ENCODE peak calls at places on chromosomes 13 and 19, in six cellular contexts. One of them, this sample, is unnamed.

GRCh38 chr13:42071667-42072419 is 23.4 kb downstream of the DGKH start:
- DNase-seq in posterior cingulate gyrus: no peak
- DNase-seq in AG04450: no peak
- DNase-seq in stimulated activated CD4-positive, alpha-beta T cell treated with anti-CD3 and anti-CD28 coated beads, TNF-alpha, amount 100 ng/mL, for 4 hours: no peak
- DNase-seq in GM04503: no peak
- DNase-seq in activated CD4-positive, alpha-beta T cell treated with anti-CD3 and anti-CD28 coated beads, Interleukin-2, amount 10 ng/mL, durations not matched to agents 7 days and 5 days: no peak
- DNase-seq in this sample: no peak

GRCh38 chr13:50981686-50982085 is 72.1 kb downstream of the RNASEH2B start:
- DNase-seq in AG04450: no peak
- DNase-seq in activated CD4-positive, alpha-beta T cell treated with anti-CD3 and anti-CD28 coated beads, Interleukin-2, amount 10 ng/mL, durations not matched to agents 7 days and 5 days: no peak
- DNase-seq in stimulated activated CD4-positive, alpha-beta T cell treated with anti-CD3 and anti-CD28 coated beads, TNF-alpha, amount 100 ng/mL, for 4 hours: no peak
- DNase-seq in GM04503: no peak
- DNase-seq in posterior cingulate gyrus: no peak
- DNase-seq in this sample: no peak

GRCh38 chr13:29434217-29434940 is 161.1 kb downstream of the SLC7A1 start:
- DNase-seq in GM04503: no peak
- DNase-seq in activated CD4-positive, alpha-beta T cell treated with anti-CD3 and anti-CD28 coated beads, Interleukin-2, amount 10 ng/mL, durations not matched to agents 7 days and 5 days: no peak
- DNase-seq in stimulated activated CD4-positive, alpha-beta T cell treated with anti-CD3 and anti-CD28 coated beads, TNF-alpha, amount 100 ng/mL, for 4 hours: no peak
- DNase-seq in AG04450: no peak
- DNase-seq in posterior cingulate gyrus: no peak
- DNase-seq in this sample: no peak

GRCh38 chr19:13117176-13117771 is 734 bp upstream of the TRMT1 start:
- DNase-seq in AG04450: no peak
- DNase-seq in posterior cingulate gyrus: no peak
- DNase-seq in activated CD4-positive, alpha-beta T cell treated with anti-CD3 and anti-CD28 coated beads, Interleukin-2, amount 10 ng/mL, durations not matched to agents 7 days and 5 days: no peak
- DNase-seq in GM04503: no peak
- DNase-seq in stimulated activated CD4-positive, alpha-beta T cell treated with anti-CD3 and anti-CD28 coated beads, TNF-alpha, amount 100 ng/mL, for 4 hours: no peak
- DNase-seq in this sample: no peak

GRCh38 chr19:51297406-51297805 is 14.0 kb upstream of the IGLON5 start:
- DNase-seq in posterior cingulate gyrus: no peak
- DNase-seq in AG04450: no peak
- DNase-seq in GM04503: no peak
- DNase-seq in stimulated activated CD4-positive, alpha-beta T cell treated with anti-CD3 and anti-CD28 coated beads, TNF-alpha, amount 100 ng/mL, for 4 hours: no peak
- DNase-seq in activated CD4-positive, alpha-beta T cell treated with anti-CD3 and anti-CD28 coated beads, Interleukin-2, amount 10 ng/mL, durations not matched to agents 7 days and 5 days: no peak
- DNase-seq in this sample: no peak

GRCh38 chr19:1811942-1812425 is at the start of gene ATP8B3:
- DNase-seq in posterior cingulate gyrus: no peak
- DNase-seq in activated CD4-positive, alpha-beta T cell treated with anti-CD3 and anti-CD28 coated beads, Interleukin-2, amount 10 ng/mL, durations not matched to agents 7 days and 5 days: no peak
- DNase-seq in AG04450: no peak
- DNase-seq in GM04503: no peak
- DNase-seq in stimulated activated CD4-positive, alpha-beta T cell treated with anti-CD3 and anti-CD28 coated beads, TNF-alpha, amount 100 ng/mL, for 4 hours: peak
- DNase-seq in this sample: no peak

GRCh38 chr19:17075860-17076538 is 422 bp downstream of the MYO9B start:
- DNase-seq in GM04503: no peak
- DNase-seq in activated CD4-positive, alpha-beta T cell treated with anti-CD3 and anti-CD28 coated beads, Interleukin-2, amount 10 ng/mL, durations not matched to agents 7 days and 5 days: peak
- DNase-seq in AG04450: no peak
- DNase-seq in posterior cingulate gyrus: peak
- DNase-seq in stimulated activated CD4-positive, alpha-beta T cell treated with anti-CD3 and anti-CD28 coated beads, TNF-alpha, amount 100 ng/mL, for 4 hours: peak
- DNase-seq in this sample: no peak

GRCh38 chr13:99484405-99484981 is 16.8 kb upstream of the TM9SF2 start:
- DNase-seq in activated CD4-positive, alpha-beta T cell treated with anti-CD3 and anti-CD28 coated beads, Interleukin-2, amount 10 ng/mL, durations not matched to agents 7 days and 5 days: peak
- DNase-seq in AG04450: peak
- DNase-seq in GM04503: peak
- DNase-seq in posterior cingulate gyrus: no peak
- DNase-seq in stimulated activated CD4-positive, alpha-beta T cell treated with anti-CD3 and anti-CD28 coated beads, TNF-alpha, amount 100 ng/mL, for 4 hours: no peak
- DNase-seq in this sample: no peak

GRCh38 chr13:114286808-114287207 is 5.4 kb downstream of the UPF3A start:
- DNase-seq in AG04450: no peak
- DNase-seq in stimulated activated CD4-positive, alpha-beta T cell treated with anti-CD3 and anti-CD28 coated beads, TNF-alpha, amount 100 ng/mL, for 4 hours: no peak
- DNase-seq in GM04503: no peak
- DNase-seq in posterior cingulate gyrus: no peak
- DNase-seq in activated CD4-positive, alpha-beta T cell treated with anti-CD3 and anti-CD28 coated beads, Interleukin-2, amount 10 ng/mL, durations not matched to agents 7 days and 5 days: no peak
- DNase-seq in this sample: no peak

GRCh38 chr19:45123440-45123850 is 30.5 kb downstream of the PPP1R37 start:
- DNase-seq in GM04503: no peak
- DNase-seq in posterior cingulate gyrus: no peak
- DNase-seq in activated CD4-positive, alpha-beta T cell treated with anti-CD3 and anti-CD28 coated beads, Interleukin-2, amount 10 ng/mL, durations not matched to agents 7 days and 5 days: no peak
- DNase-seq in stimulated activated CD4-positive, alpha-beta T cell treated with anti-CD3 and anti-CD28 coated beads, TNF-alpha, amount 100 ng/mL, for 4 hours: no peak
- DNase-seq in AG04450: no peak
- DNase-seq in this sample: no peak

GRCh38 chr13:19845758-19846157 is 17.7 kb downstream of the ZMYM5 start:
- DNase-seq in AG04450: peak
- DNase-seq in GM04503: peak
- DNase-seq in posterior cingulate gyrus: no peak
- DNase-seq in stimulated activated CD4-positive, alpha-beta T cell treated with anti-CD3 and anti-CD28 coated beads, TNF-alpha, amount 100 ng/mL, for 4 hours: no peak
- DNase-seq in activated CD4-positive, alpha-beta T cell treated with anti-CD3 and anti-CD28 coated beads, Interleukin-2, amount 10 ng/mL, durations not matched to agents 7 days and 5 days: no peak
- DNase-seq in this sample: peak

GRCh38 chr19:18232540-18233223 is 6.4 kb upstream of the PDE4C start:
- DNase-seq in posterior cingulate gyrus: no peak
- DNase-seq in GM04503: no peak
- DNase-seq in AG04450: no peak
- DNase-seq in stimulated activated CD4-positive, alpha-beta T cell treated with anti-CD3 and anti-CD28 coated beads, TNF-alpha, amount 100 ng/mL, for 4 hours: no peak
- DNase-seq in activated CD4-positive, alpha-beta T cell treated with anti-CD3 and anti-CD28 coated beads, Interleukin-2, amount 10 ng/mL, durations not matched to agents 7 days and 5 days: no peak
- DNase-seq in this sample: no peak